ENCODE peak calls at places on chromosomes 1 and 21, in five cellular contexts. One of them, this sample, is unnamed.

GRCh38 chr1:3172431-3173112 is 103.6 kb downstream of the PRDM16 start:
- DNase-seq in HCT116: no peak
- DNase-seq in neural progenitor cell: no peak
- DNase-seq in MM.1S: no peak
- DNase-seq in GM23248: no peak
- DNase-seq in this sample: no peak

GRCh38 chr1:244391761-244392160 is 59.9 kb downstream of the ADSS2 start:
- DNase-seq in HCT116: no peak
- DNase-seq in neural progenitor cell: no peak
- DNase-seq in MM.1S: no peak
- DNase-seq in GM23248: peak
- DNase-seq in this sample: peak

GRCh38 chr1:61424382-61424781 is 300.6 kb downstream of the TM2D1 start:
- DNase-seq in HCT116: peak
- DNase-seq in neural progenitor cell: no peak
- DNase-seq in MM.1S: no peak
- DNase-seq in GM23248: no peak
- DNase-seq in this sample: peak

GRCh38 chr1:240044620-240045019 is 47.1 kb upstream of the FMN2 start:
- DNase-seq in HCT116: no peak
- DNase-seq in neural progenitor cell: no peak
- DNase-seq in MM.1S: no peak
- DNase-seq in GM23248: peak
- DNase-seq in this sample: no peak

GRCh38 chr1:192260076-192260475 is 56.7 kb upstream of the RGS21 start:
- DNase-seq in HCT116: no peak
- DNase-seq in neural progenitor cell: no peak
- DNase-seq in MM.1S: no peak
- DNase-seq in GM23248: no peak
- DNase-seq in this sample: no peak

GRCh38 chr1:225467193-225468020 is 39.6 kb upstream of the LBR start:
- DNase-seq in HCT116: no peak
- DNase-seq in neural progenitor cell: no peak
- DNase-seq in MM.1S: peak
- DNase-seq in GM23248: no peak
- DNase-seq in this sample: no peak

GRCh38 chr21:38352536-38353219 is 95.9 kb downstream of the KCNJ15 start:
- DNase-seq in HCT116: peak
- DNase-seq in neural progenitor cell: peak
- DNase-seq in MM.1S: peak
- DNase-seq in GM23248: peak
- DNase-seq in this sample: peak

GRCh38 chr1:229574679-229575442 is 16.4 kb upstream of the ABCB10 start:
- DNase-seq in HCT116: no peak
- DNase-seq in neural progenitor cell: no peak
- DNase-seq in MM.1S: no peak
- DNase-seq in GM23248: no peak
- DNase-seq in this sample: no peak

GRCh38 chr1:163195728-163196448 is 6.8 kb downstream of the RGS5 start:
- DNase-seq in HCT116: peak
- DNase-seq in neural progenitor cell: no peak
- DNase-seq in MM.1S: no peak
- DNase-seq in GM23248: peak
- DNase-seq in this sample: no peak

GRCh38 chr1:12125422-12126355 is 41.1 kb upstream of the TNFRSF1B start:
- DNase-seq in HCT116: no peak
- DNase-seq in neural progenitor cell: peak
- DNase-seq in MM.1S: no peak
- DNase-seq in GM23248: no peak
- DNase-seq in this sample: no peak

GRCh38 chr1:118186026-118186425 is 998 bp upstream of the SPAG17 start:
- DNase-seq in HCT116: no peak
- DNase-seq in neural progenitor cell: peak
- DNase-seq in MM.1S: no peak
- DNase-seq in GM23248: no peak
- DNase-seq in this sample: no peak

GRCh38 chr1:20648946-20649345 is 12.2 kb downstream of the DDOST start:
- DNase-seq in HCT116: no peak
- DNase-seq in neural progenitor cell: no peak
- DNase-seq in MM.1S: no peak
- DNase-seq in GM23248: no peak
- DNase-seq in this sample: no peak

GRCh38 chr1:234573711-234574299 is 36.2 kb downstream of the IRF2BP2 start:
- DNase-seq in HCT116: no peak
- DNase-seq in neural progenitor cell: no peak
- DNase-seq in MM.1S: no peak
- DNase-seq in GM23248: peak
- DNase-seq in this sample: no peak

GRCh38 chr21:33360281-33360680 is 35.5 kb downstream of the IFNAR1 start:
- DNase-seq in HCT116: no peak
- DNase-seq in neural progenitor cell: no peak
- DNase-seq in MM.1S: no peak
- DNase-seq in GM23248: peak
- DNase-seq in this sample: peak

GRCh38 chr1:54124472-54124871 is 28.3 kb downstream of the CDCP2 start:
- DNase-seq in HCT116: no peak
- DNase-seq in neural progenitor cell: no peak
- DNase-seq in MM.1S: peak
- DNase-seq in GM23248: no peak
- DNase-seq in this sample: no peak

GRCh38 chr1:168466703-168467081 is 77.1 kb downstream of the XCL2 start:
- DNase-seq in HCT116: no peak
- DNase-seq in neural progenitor cell: no peak
- DNase-seq in MM.1S: peak
- DNase-seq in GM23248: no peak
- DNase-seq in this sample: no peak

DNA sequence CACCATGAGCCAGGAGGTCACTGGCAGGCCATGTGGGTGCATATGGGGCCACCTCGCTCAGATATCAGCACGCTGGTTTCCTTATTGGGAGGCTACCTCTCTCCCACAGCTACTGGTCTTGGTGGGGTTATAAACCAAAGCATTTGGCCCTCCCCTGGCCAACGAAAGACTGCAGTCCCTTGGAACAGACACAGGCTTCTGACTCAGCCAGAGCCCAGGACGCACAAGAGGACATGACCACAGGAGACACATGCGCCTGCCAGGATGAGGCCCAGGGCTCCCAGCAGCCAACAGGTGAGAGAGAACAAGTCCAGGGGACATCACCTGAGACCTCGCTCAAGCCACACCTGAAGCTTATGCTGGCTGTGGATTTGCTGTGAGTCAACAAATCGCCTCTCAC is 13.8 kb downstream of the NPHP4 start:
- DNase-seq in HCT116: no peak
- DNase-seq in neural progenitor cell: no peak
- DNase-seq in MM.1S: no peak
- DNase-seq in GM23248: peak
- DNase-seq in this sample: no peak
- TF ChIP-seq EZH2phosphoT487 in HCT116: no peak
- TF ChIP-seq EZH2phosphoT487 in neural progenitor cell: no peak
- TF ChIP-seq EZH2phosphoT487 in MM.1S: no peak
- TF ChIP-seq EZH2phosphoT487 in GM23248: no peak
- TF ChIP-seq EZH2phosphoT487 in this sample: no peak

DNA sequence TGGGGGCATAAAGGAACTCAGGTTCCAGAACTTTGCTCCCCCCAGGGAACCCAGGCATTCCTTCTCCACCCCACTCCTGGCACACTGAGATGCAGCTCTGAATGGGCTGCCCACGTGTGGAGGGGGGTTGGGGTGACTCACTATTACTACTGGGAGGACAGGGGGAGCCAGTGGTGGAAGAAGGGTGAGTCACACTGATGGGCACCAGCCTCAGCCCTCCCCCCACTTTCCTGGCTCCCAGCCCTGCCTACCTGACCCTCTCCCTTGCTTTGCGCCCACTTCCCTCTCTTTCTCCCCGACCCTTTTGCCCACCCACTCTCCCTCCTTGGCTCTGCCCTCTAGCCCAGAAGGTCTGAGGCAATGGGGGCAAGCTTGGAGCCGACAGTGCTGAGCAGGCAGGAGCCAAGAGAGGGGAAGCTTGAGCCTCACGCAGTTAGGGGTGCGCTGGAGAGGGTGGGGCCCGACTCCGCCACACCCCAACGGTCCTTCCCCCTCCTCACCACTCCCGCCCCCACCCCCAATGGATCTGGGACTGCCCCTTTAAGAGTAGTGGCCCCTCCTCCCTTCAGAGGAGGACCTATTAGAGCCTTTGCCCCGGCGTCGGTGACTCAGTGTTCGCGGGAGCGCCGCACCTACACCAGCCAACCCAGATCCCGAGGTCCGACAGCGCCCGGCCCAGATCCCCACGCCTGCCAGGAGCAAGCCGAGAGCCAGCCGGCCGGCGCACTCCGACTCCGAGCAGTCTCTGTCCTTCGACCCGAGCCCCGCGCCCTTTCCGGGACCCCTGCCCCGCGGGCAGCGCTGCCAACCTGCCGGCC is at the start of gene LMNA:
- DNase-seq in HCT116: peak
- DNase-seq in neural progenitor cell: peak
- DNase-seq in MM.1S: peak
- DNase-seq in GM23248: peak
- DNase-seq in this sample: peak
- H3K9ac ChIP-seq in HCT116: peak
- H3K9ac ChIP-seq in neural progenitor cell: no peak
- H3K9ac ChIP-seq in MM.1S: peak
- H3K9ac ChIP-seq in GM23248: peak
- H3K9ac ChIP-seq in this sample: peak

GRCh38 chr1:226547754-226548191 is 791 bp upstream of the STUM start:
- DNase-seq in HCT116: peak
- DNase-seq in neural progenitor cell: peak
- DNase-seq in MM.1S: peak
- DNase-seq in GM23248: peak
- DNase-seq in this sample: peak

GRCh38 chr1:226549094-226549936 is 751 bp downstream of the STUM start:
- DNase-seq in HCT116: no peak
- DNase-seq in neural progenitor cell: peak
- DNase-seq in MM.1S: no peak
- DNase-seq in GM23248: peak
- DNase-seq in this sample: peak

GRCh38 chr1:226549937-226550670 is 1.5 kb downstream of the STUM start:
- DNase-seq in HCT116: peak
- DNase-seq in neural progenitor cell: peak
- DNase-seq in MM.1S: peak
- DNase-seq in GM23248: peak
- DNase-seq in this sample: peak

GRCh38 chr1:226546926-226547325 is 1.6 kb upstream of the STUM start:
- DNase-seq in HCT116: no peak
- DNase-seq in neural progenitor cell: no peak
- DNase-seq in MM.1S: no peak
- DNase-seq in GM23248: no peak
- DNase-seq in this sample: no peak

DNA sequence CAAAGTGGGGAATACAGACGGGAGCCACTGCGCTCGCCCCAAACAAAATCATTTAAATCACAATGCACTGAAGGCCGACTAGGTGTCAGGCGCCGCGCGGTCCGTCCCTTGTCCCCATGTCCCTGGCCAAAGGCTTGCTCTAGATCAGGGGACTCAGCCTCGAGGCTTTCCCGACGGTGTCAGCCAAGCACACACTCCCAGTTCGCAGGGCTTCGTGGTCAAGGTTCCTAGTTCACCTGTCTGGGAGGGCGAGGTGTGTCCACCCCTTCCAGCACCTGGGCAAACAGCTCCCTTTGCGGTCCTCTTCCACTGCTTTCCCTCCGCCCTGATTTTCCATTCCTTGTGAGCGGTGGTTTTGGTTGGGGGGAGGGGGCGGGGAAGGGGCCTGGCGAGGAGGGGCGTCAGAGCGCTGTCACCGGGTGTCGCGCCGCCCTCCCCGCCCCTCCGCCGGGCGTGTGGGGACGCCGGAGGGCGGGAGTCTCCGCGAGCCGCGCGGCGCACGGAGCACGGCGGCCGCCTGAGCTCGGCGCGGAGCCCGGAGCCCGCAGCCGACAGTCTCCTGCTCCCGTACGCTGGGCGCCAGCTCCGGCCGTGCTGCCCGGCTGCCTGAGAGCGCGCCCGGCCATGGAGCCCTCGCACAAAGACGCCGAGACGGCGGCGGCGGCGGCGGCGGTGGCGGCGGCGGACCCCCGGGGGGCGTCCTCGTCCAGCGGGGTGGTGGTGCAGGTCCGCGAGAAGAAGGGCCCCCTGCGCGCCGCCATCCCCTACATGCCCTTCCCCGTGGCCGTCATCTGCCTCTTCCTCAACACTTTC is at the start of gene STUM:
- DNase-seq in HCT116: no peak
- DNase-seq in neural progenitor cell: peak
- DNase-seq in MM.1S: peak
- DNase-seq in GM23248: peak
- DNase-seq in this sample: peak
- TF ChIP-seq EZH2 in HCT116: no peak
- TF ChIP-seq EZH2 in neural progenitor cell: no peak
- TF ChIP-seq EZH2 in MM.1S: no peak
- TF ChIP-seq EZH2 in GM23248: peak
- TF ChIP-seq EZH2 in this sample: no peak

GRCh38 chr1:103109291-103109920 is 1.1 kb upstream of the COL11A1 start:
- DNase-seq in HCT116: no peak
- DNase-seq in neural progenitor cell: peak
- DNase-seq in MM.1S: no peak
- DNase-seq in GM23248: no peak
- DNase-seq in this sample: no peak
- TF ChIP-seq EZH2phosphoT487 in HCT116: no peak
- TF ChIP-seq EZH2phosphoT487 in neural progenitor cell: no peak
- TF ChIP-seq EZH2phosphoT487 in MM.1S: no peak
- TF ChIP-seq EZH2phosphoT487 in GM23248: no peak
- TF ChIP-seq EZH2phosphoT487 in this sample: no peak